ENCODE peak calls at places on chromosomes 5 and 9, in six cellular contexts. H, P, X, I, G and Z are unnamed samples.

GRCh38 chr9:96394832-96395496 is 11.5 kb upstream of the SLC35D2 start:
- DNase-seq in H (no peak), G (no peak), I (no peak), X (no peak), P (no peak), Z (no peak)

GRCh38 chr9:116279230-116279629 is 125.6 kb downstream of the PAPPA start:
- DNase-seq in X (no peak), I (no peak), P (no peak), H (no peak), G (no peak), Z (no peak)

GRCh38 chr9:83512621-83513020 is 25.6 kb downstream of the FRMD3 start:
- DNase-seq in G (no peak), X (no peak), I (no peak), P (no peak), H (no peak), Z (no peak)

GRCh38 chr9:130268521-130269131 is 3.1 kb downstream of the HMCN2 start:
- DNase-seq in X (no peak), H (no peak), P (no peak), G (no peak), I (no peak), Z (no peak)

GRCh38 chr5:58687595-58687994 is 104.7 kb downstream of the RAB3C start:
- DNase-seq in P (no peak), X (no peak), I (no peak), G (no peak), H (no peak), Z (no peak)

GRCh38 chr5:173328896-173329369 is 719 bp upstream of the STC2 start:
- DNase-seq in P (peak; percentile 67), I (no peak), X (no peak), H (no peak), G (peak; percentile 52), Z (peak; percentile 77)

GRCh38 chr9:18555105-18555883 is 81.3 kb downstream of the ADAMTSL1 start:
- DNase-seq in X (no peak), I (no peak), P (no peak), G (no peak), H (no peak), Z (no peak)

GRCh38 chr5:91269198-91269597 is 113.9 kb downstream of the ARRDC3 start:
- DNase-seq in X (no peak), G (no peak), H (no peak), P (no peak), I (no peak), Z (no peak)

GRCh38 chr5:112034614-112035013 is 277.6 kb upstream of the NREP start:
- DNase-seq in P (peak; percentile 24), I (no peak), H (no peak), G (no peak), X (no peak), Z (no peak)

GRCh38 chr9:132745911-132746709 is 75.8 kb downstream of the GTF3C4 start:
- DNase-seq in I (no peak), G (no peak), X (no peak), P (no peak), H (no peak), Z (no peak)

GRCh38 chr9:115262477-115262876 is 144.5 kb upstream of the TNC start:
- DNase-seq in H (peak; percentile 7), I (peak; percentile 47), X (no peak), P (peak; percentile 62), G (peak; percentile 58), Z (peak; percentile 98)

GRCh38 chr5:1445313-1445894 is at the start of gene SLC6A3:
- DNase-seq in H (no peak), I (no peak), P (no peak), X (peak; percentile 75), G (no peak), Z (no peak)

GRCh38 chr5:142053434-142054253 is 40.8 kb upstream of the GNPDA1 start:
- DNase-seq in P (peak; percentile 42), H (no peak), G (no peak), I (no peak), X (no peak), Z (no peak)

GRCh38 chr5:117461403-117461802 is 886.8 kb upstream of the SEMA6A start:
- DNase-seq in H (no peak), I (no peak), P (no peak), X (no peak), G (no peak), Z (no peak)

GRCh38 chr5:160188968-160189319 is 40.4 kb upstream of the FABP6 start:
- DNase-seq in G (no peak), P (no peak), H (no peak), X (no peak), I (no peak), Z (no peak)
- H3K27ac ChIP-seq in G (peak overlapping the region; percentile 79), P (peak overlapping the region; percentile 53), H (peak overlapping the region; percentile 68), X (no peak overlapping the region), I (peak overlapping the region; percentile 3), Z (peak overlapping the region; percentile 74)

GRCh38 chr5:139789845-139790189 is 5.8 kb upstream of the PSD2 start:
- DNase-seq in H (no peak), G (no peak), I (no peak), P (no peak), X (no peak), Z (no peak)

GRCh38 chr5:139788294-139788875 is 7.2 kb upstream of the PSD2 start:
- DNase-seq in H (no peak), X (peak; percentile 56), G (no peak), I (no peak), P (no peak), Z (no peak)

GRCh38 chr5:139787568-139788293 is 7.9 kb upstream of the PSD2 start:
- DNase-seq in I (peak; percentile 27), X (peak; percentile 95), H (peak; percentile 43), P (peak; percentile 66), G (peak; percentile 90), Z (peak; percentile 97)

GRCh38 chr5:139787257-139787567 is 8.4 kb upstream of the PSD2 start:
- DNase-seq in X (no peak), P (no peak), I (no peak), G (no peak), H (no peak), Z (no peak)

DNA sequence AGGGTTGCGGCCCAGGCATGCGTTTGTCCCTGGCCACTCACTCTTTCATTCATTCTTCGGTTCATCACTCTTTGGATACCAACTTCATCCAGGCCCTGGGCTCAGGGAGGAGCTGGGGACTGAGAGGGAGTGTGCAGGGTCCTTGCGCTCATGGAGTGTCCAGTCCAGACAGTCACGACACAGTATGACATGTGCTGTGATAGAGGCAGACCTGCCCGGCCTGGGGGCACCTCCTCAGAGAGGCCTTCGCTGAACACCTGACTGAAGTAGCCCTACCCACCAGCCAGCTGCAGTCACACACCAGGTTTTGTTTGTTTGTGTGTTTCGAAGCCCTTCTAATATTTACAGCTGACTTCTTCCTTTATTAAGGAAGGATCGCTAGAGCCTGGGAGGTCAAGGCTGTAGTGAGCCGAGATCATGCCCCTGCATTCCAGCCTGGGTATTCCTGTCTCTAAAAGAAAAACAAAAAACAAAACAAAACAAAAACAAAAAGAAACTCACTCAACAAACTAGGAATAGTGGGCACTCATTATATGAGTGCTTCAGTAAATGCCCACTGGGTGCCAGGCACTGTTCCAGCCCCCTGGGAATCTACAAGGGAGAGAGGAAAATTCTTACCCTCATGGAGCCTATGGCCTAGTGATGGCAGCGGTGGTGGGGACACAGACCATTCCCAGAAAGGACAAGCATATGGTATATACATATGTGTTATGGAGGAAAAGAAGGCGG is 6.3 kb upstream of the PSD2 start:
- DNase-seq in I (no peak), G (no peak), P (no peak), X (no peak), H (no peak), Z (no peak)
- H3K27ac ChIP-seq in I (no peak overlapping the region), G (no peak overlapping the region), P (no peak overlapping the region), X (no peak overlapping the region), H (no peak overlapping the region), Z (peak overlapping the region; percentile 57)

GRCh38 chr5:115979203-115979602 is 16.9 kb downstream of the LVRN start:
- DNase-seq in P (no peak), X (peak; percentile 42), I (no peak), G (no peak), H (no peak), Z (no peak)

GRCh38 chr5:115977988-115978387 is 15.7 kb downstream of the LVRN start:
- DNase-seq in P (peak; percentile 86), I (peak; percentile 65), G (no peak), X (no peak), H (no peak), Z (no peak)

GRCh38 chr5:115977096-115977495 is 14.8 kb downstream of the LVRN start:
- DNase-seq in G (no peak), P (no peak), X (no peak), H (no peak), I (no peak), Z (no peak)

GRCh38 chr5:115979628-115980041 is 17.4 kb downstream of the LVRN start:
- DNase-seq in G (no peak), I (peak; percentile 82), P (peak; percentile 93), X (no peak), H (no peak), Z (no peak)

GRCh38 chr5:115978779-115979178 is 16.5 kb downstream of the LVRN start:
- DNase-seq in P (no peak), H (no peak), I (no peak), X (no peak), G (no peak), Z (no peak)
- H3K27ac ChIP-seq in P (no peak overlapping the region), H (no peak overlapping the region), I (peak overlapping the region; percentile 69), X (no peak overlapping the region), G (no peak overlapping the region), Z (no peak overlapping the region)

GRCh38 chr5:132259061-132259851 is 1.8 kb downstream of the PDLIM4 start:
- DNase-seq in P (peak; percentile 96), H (no peak), G (no peak), I (peak; percentile 74), X (peak; percentile 87), Z (peak; percentile 72)

GRCh38 chr5:132260051-132260450 is 2.6 kb downstream of the PDLIM4 start:
- DNase-seq in P (peak; percentile 33), I (no peak), X (no peak), H (no peak), G (no peak), Z (peak; percentile 48)

GRCh38 chr5:132257131-132258101 is at the start of gene PDLIM4:
- DNase-seq in P (peak; percentile 40), I (no peak), G (no peak), X (peak; percentile 79), H (no peak), Z (peak; percentile 46)

GRCh38 chr5:132256783-132257130 is 739 bp upstream of the PDLIM4 start:
- DNase-seq in I (no peak), H (no peak), P (no peak), G (no peak), X (no peak), Z (no peak)

DNA sequence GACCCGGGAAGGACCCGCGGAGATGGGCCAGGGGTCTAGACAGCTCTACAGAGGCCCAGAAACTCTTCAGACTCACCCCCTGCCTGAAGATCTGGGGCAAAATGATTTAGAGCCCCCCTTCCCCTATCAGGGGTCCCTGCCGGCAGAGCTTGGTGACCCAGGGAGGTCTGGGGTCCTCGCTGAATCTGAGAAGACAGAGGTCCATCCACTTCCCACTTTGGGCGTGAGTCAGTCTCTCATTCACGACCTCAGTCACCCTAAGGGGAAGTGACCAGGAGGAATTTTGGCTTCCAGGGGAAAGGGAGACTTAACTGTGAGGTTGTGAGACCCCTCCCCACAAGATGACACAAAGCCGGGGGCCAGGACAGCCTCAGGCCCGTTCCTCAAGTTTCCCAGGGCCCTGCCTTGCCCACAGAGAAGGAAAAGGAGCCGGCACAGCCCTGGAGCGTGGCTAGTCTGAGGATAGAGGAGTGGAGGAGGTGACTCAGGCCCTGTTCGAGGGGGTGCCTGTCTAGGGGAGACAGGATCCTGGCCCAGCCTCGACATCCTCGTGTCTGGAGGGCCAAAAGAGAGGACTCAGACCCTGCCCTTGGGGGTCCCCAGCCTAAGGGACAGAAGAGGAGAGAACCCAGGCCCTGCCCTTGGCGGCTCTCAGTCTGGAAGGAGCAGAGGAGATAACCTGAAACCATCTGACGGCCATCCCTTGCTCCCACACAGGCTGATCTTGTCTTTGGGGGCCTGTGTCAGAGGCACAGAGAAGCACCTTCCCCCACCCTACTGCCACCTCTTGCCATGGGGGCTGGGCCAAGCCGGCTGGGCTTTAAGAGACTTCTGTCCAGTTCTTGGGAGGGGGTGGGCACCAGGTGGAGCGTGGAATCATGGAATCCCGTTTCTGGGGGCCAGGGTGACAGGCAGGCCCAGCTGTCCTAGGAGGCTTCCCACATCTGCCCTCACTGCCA is 885 bp downstream of the PDLIM4 start:
- DNase-seq in X (peak; percentile 65), P (peak; percentile 55), I (no peak), G (no peak), H (no peak), Z (peak; percentile 70)
- H3K27ac ChIP-seq in X (peak overlapping the region; percentile 98), P (peak overlapping the region; percentile 99), I (peak overlapping the region; percentile 99), G (no peak overlapping the region), H (peak overlapping the region; percentile 68), Z (peak overlapping the region; percentile 98)